ENCODE peak calls at places on chromosomes 12 and 14, in six cellular contexts. Z is activated CD8-positive, alpha-beta memory T cell treated with anti-CD3 and anti-CD28 coated beads, Interleukin-2, amount 50 U/mL, for 4 hours; X is Panc1; J is left ventricle myocardium inferior; B is stimulated activated CD4-positive, alpha-beta T cell treated with anti-CD3 and anti-CD28 coated beads, Interleukin-12 subunit alpha, Interleukin-12 subunit beta, amount 100 ng/mL, for 24 hours; G is DMS153. A is an unnamed sample.

GRCh38 chr14:40417777-40418401 is 985.7 kb upstream of the FBXO33 start:
- DNase-seq in Z (no peak), J (no peak), G (no peak), X (no peak), B (no peak), A (peak; percentile 24)

GRCh38 chr12:120970310-120970709 is 8.0 kb upstream of the HNF1A start:
- DNase-seq in Z (no peak), X (no peak), J (no peak), B (no peak), G (no peak), A (no peak)

GRCh38 chr12:67415473-67415872 is 146.3 kb downstream of the CAND1 start:
- DNase-seq in B (no peak), J (no peak), Z (no peak), G (peak; percentile 45), X (no peak), A (no peak)

GRCh38 chr14:68283378-68284123 is 464.0 kb downstream of the RAD51B start:
- DNase-seq in J (peak; percentile 29), G (no peak), X (no peak), Z (peak; percentile 47), B (peak; percentile 9), A (no peak)

GRCh38 chr12:10739157-10740118 is 16.3 kb upstream of the YBX3 start:
- DNase-seq in B (no peak), G (no peak), J (no peak), Z (no peak), X (no peak), A (no peak)

GRCh38 chr14:22297376-22297775 is 291.6 kb downstream of the DAD1 start:
- DNase-seq in Z (no peak), G (no peak), B (no peak), J (no peak), X (no peak), A (no peak)

GRCh38 chr12:102406033-102406584 is 74.3 kb downstream of the IGF1 start:
- DNase-seq in J (peak; percentile 38), Z (no peak), X (no peak), B (no peak), G (peak; percentile 95), A (no peak)

GRCh38 chr12:49288922-49289555 is 5.9 kb upstream of the PRPH start:
- DNase-seq in X (no peak), B (no peak), J (no peak), G (no peak), Z (no peak), A (no peak)

GRCh38 chr12:6821271-6821673 is 349 bp upstream of the GPR162 start:
- DNase-seq in X (no peak), Z (no peak), J (peak; percentile 80), B (no peak), G (peak; percentile 59), A (no peak)

GRCh38 chr14:88233915-88234314 is 89.2 kb downstream of the KCNK10 start:
- DNase-seq in J (no peak), G (no peak), B (no peak), X (no peak), Z (no peak), A (no peak)